ENCODE peak calls at places on chromosomes 2 and 18, in seven cellular contexts. E is K562, N is SK-N-SH, Q is HepG2, U is GM12892, K is GM12878, S is H1. B is an unnamed sample.
A peak's percentile ranks its signal among the peaks of the same experiment; 100 is the strongest.

GRCh38 chr18:77071711-77072292 is 60.8 kb downstream of the MBP start:
- DNase-seq in N (no peak), K (no peak), Q (no peak), U (no peak), S (no peak), E (no peak), B (no peak)

GRCh38 chr2:181140414-181140813 is 160.0 kb downstream of the UBE2E3 start:
- DNase-seq in N (no peak), Q (no peak), K (no peak), E (no peak), S (no peak), U (no peak), B (no peak)

GRCh38 chr2:177059313-177059712 is 153.3 kb upstream of the HNRNPA3 start:
- DNase-seq in N (no peak), U (no peak), E (no peak), K (no peak), Q (no peak), S (no peak), B (no peak)

GRCh38 chr18:26307161-26307773 is 81.0 kb downstream of the TAF4B start:
- DNase-seq in K (peak; percentile 24), U (peak; percentile 19), Q (peak; percentile 35), S (no peak), N (peak; percentile 54), E (peak; percentile 68), B (peak; percentile 5)

GRCh38 chr2:181955010-181955409 is 30.6 kb upstream of the PPP1R1C start:
- DNase-seq in E (no peak), N (no peak), U (no peak), Q (no peak), K (no peak), S (no peak), B (no peak)

GRCh38 chr18:10726198-10727068 is 200.6 kb downstream of the NAPG start:
- DNase-seq in N (no peak), Q (no peak), E (no peak), S (no peak), K (no peak), U (no peak), B (no peak)

GRCh38 chr2:41880561-41881243 is 167.1 kb upstream of the PKDCC start:
- DNase-seq in Q (no peak), E (no peak), N (no peak), U (no peak), S (no peak), K (no peak), B (no peak)

GRCh38 chr2:222989431-222989830 is 62.6 kb upstream of the KCNE4 start:
- DNase-seq in S (no peak), E (no peak), U (no peak), K (no peak), Q (no peak), N (no peak), B (no peak)

GRCh38 chr2:37589298-37589697 is 82.1 kb downstream of the CDC42EP3 start:
- DNase-seq in N (no peak), K (no peak), Q (no peak), S (no peak), U (no peak), E (no peak), B (no peak)

GRCh38 chr2:241901500-241902351 is 32.2 kb downstream of the RTP5 start:
- DNase-seq in U (peak; percentile 17), N (no peak), E (no peak), S (peak; percentile 59), K (no peak), Q (no peak), B (no peak)

GRCh38 chr2:133393881-133394280 is 174.4 kb downstream of the NCKAP5 start:
- DNase-seq in K (no peak), U (no peak), Q (no peak), E (no peak), S (no peak), N (no peak), B (no peak)
- TF ChIP-seq POLR2AphosphoS5 in K (no peak), U (no peak), Q (no peak), E (no peak), S (no peak), N (no peak), B (no peak)

GRCh38 chr2:71700880-71701397 is 247.6 kb downstream of the DYSF start:
- DNase-seq in E (no peak), U (no peak), K (no peak), Q (peak; percentile 61), N (no peak), S (no peak), B (no peak)

GRCh38 chr2:71699428-71699827 is 246.1 kb downstream of the DYSF start:
- DNase-seq in Q (no peak), K (no peak), S (no peak), N (no peak), U (no peak), E (no peak), B (no peak)

GRCh38 chr2:71697106-71698010 is 244.0 kb downstream of the DYSF start:
- DNase-seq in Q (no peak), E (no peak), U (no peak), S (no peak), K (no peak), N (no peak), B (no peak)

GRCh38 chr2:71702071-71702970 is 249.0 kb downstream of the DYSF start:
- DNase-seq in S (no peak), K (no peak), N (no peak), Q (no peak), E (no peak), U (no peak), B (no peak)

GRCh38 chr2:71700041-71700879 is 246.9 kb downstream of the DYSF start:
- DNase-seq in Q (no peak), N (no peak), U (no peak), S (no peak), E (no peak), K (no peak), B (no peak)
- TF ChIP-seq TAF1 in Q (no peak), N (no peak), U (no peak), S (no peak), E (no peak), K (no peak), B (no peak)

DNA sequence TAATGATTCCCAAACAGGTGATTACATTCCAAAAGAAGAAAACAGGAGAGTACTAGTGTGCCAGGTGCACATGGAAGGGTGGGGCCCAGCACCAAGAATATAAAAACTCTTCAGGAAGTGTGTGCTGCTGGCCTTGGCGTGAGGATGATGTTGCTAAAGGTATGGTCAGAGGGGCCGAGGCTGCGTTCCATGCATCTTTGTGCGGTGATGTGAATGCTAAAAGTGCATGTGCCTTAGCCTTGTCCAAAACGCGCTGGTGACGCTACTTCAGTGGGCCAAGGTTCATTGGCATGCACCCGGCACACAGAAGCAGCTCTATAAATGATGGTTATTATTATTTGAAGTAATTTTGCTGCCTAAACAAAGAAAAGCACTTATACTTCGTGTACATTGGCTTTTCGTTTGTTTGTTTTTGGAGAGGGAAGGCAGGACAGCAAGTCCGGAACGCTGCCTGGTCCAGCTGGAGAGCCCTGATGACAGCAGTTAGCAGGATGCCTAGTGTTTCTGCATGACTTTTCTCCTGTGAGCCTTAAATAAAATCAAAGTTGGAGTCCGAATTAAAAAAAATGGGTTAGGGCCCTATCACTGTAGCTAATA is 2.9 kb downstream of the ALKAL2 start:
- DNase-seq in E (no peak), S (no peak), U (no peak), N (no peak), K (no peak), Q (no peak), B (no peak)
- TF ChIP-seq POLR2AphosphoS5 in E (no peak), S (no peak), U (no peak), N (no peak), K (no peak), Q (no peak), B (no peak)

GRCh38 chr2:6495466-6495865 is 370.2 kb downstream of the CMPK2 start:
- DNase-seq in E (no peak), U (no peak), N (no peak), S (no peak), Q (no peak), K (no peak), B (no peak)

GRCh38 chr2:6493669-6494068 is 372.0 kb downstream of the CMPK2 start:
- DNase-seq in Q (no peak), S (no peak), U (no peak), N (no peak), E (no peak), K (no peak), B (no peak)

GRCh38 chr2:6496376-6496775 is 369.3 kb downstream of the CMPK2 start:
- DNase-seq in U (no peak), E (no peak), N (no peak), Q (no peak), S (no peak), K (no peak), B (no peak)

GRCh38 chr2:6493266-6493665 is 372.4 kb downstream of the CMPK2 start:
- DNase-seq in U (no peak), E (no peak), S (no peak), K (no peak), N (no peak), Q (no peak), B (no peak)

DNA sequence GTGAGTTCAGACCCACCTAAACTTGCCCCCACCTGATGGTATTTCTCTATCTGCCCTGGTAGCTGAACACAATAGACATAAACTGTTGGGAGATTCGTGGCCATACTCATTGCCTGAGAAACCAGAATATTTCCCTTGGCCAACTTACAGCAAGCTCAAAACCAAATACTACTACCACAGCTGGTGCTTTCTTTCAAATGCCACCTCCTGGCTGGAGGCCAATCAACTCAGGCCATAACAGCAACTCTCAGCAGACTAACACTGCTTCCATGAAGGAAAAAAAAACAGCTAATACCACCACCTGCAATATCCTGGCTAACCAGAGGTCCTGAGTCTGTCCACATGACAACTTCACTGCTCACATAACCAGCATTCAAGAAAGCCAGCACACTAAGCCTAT is 373.1 kb downstream of the CMPK2 start:
- DNase-seq in Q (no peak), K (no peak), U (no peak), E (no peak), N (no peak), S (no peak), B (no peak)
- TF ChIP-seq TAF1 in Q (no peak), K (no peak), U (no peak), E (no peak), N (no peak), S (no peak), B (no peak)

GRCh38 chr2:922230-922629 is 28.4 kb upstream of the SNTG2 start:
- DNase-seq in E (no peak), Q (no peak), K (no peak), N (no peak), U (no peak), S (no peak), B (no peak)

GRCh38 chr2:920999-921398 is 29.6 kb upstream of the SNTG2 start:
- DNase-seq in K (no peak), U (no peak), E (no peak), Q (no peak), S (no peak), N (no peak), B (no peak)

GRCh38 chr2:924202-924601 is 26.4 kb upstream of the SNTG2 start:
- DNase-seq in S (no peak), Q (no peak), U (no peak), E (no peak), K (no peak), N (no peak), B (no peak)

GRCh38 chr2:919672-920071 is 31.0 kb upstream of the SNTG2 start:
- DNase-seq in K (no peak), U (no peak), E (no peak), S (no peak), N (no peak), Q (no peak), B (no peak)

DNA sequence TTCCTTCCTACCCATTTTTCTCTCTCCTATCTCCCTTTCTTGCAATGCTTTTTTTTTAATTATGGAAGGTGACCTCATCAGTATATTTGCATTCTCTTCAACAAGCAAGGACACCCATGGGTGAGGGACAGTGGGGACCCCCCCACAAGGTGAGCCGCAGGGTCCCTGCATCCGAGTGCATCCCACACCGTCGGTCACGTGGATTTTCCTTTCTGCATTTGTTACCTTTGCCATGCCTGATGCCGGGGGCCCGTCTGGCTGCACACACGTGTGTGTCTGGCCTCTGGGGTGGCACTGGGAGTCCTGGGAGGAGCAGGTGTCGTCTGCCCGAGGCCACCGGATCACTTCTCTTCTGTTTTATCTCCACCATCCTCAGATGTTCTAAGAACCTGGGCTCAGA is 30.1 kb upstream of the SNTG2 start:
- DNase-seq in S (no peak), K (no peak), N (no peak), E (no peak), Q (no peak), U (no peak), B (no peak)
- TF ChIP-seq POLR2AphosphoS5 in S (no peak), K (no peak), N (no peak), E (no peak), Q (no peak), U (no peak), B (no peak)

B was measured in GM12891.